ENCODE peak calls at places on chromosomes 6 and 20, in eight cellular contexts. N is activated CD8-positive, alpha-beta T cell treated with anti-CD3 and anti-CD28 coated beads, Interleukin-2, amount 10 ng/mL, durations not matched to agents 7 days and 5 days; T is heart right ventricle; K is esophagus mucosa; X is left ventricle myocardium superior; Q is foreskin keratinocyte; H is Right ventricle myocardium superior; D is SK-N-SH treated with all-trans-retinoic acid at 6 μM for 48 hours. E is an unnamed sample.

GRCh38 chr6:4192173-4192572 is 56.8 kb upstream of the ECI2 start:
- ATAC-seq in N (no peak), T (no peak), K (no peak), X (no peak), Q (no peak), H (no peak), D (no peak), E (no peak)

GRCh38 chr6:131885237-131885636 is 65.9 kb downstream of the CCN2 start:
- ATAC-seq in N (no peak), T (no peak), K (no peak), X (no peak), Q (no peak), H (no peak), D (no peak), E (no peak)

GRCh38 chr20:41532935-41533334 is 85.2 kb downstream of the CHD6 start:
- ATAC-seq in N (no peak), T (no peak), K (no peak), X (no peak), Q (no peak), H (peak), D (no peak), E (no peak)

GRCh38 chr6:7124631-7125030 is 16.9 kb downstream of the RREB1 start:
- ATAC-seq in N (no peak), T (no peak), K (peak), X (peak), Q (peak), H (peak), D (no peak), E (no peak)

GRCh38 chr6:31308845-31309175 is 36.9 kb upstream of the HLA-C start:
- ATAC-seq in N (no peak), T (no peak), K (no peak), X (no peak), Q (no peak), H (no peak), D (no peak), E (no peak)

GRCh38 chr6:149452062-149452939 is 32.5 kb downstream of the ZC3H12D start:
- ATAC-seq in N (no peak), T (no peak), K (no peak), X (no peak), Q (no peak), H (no peak), D (no peak), E (no peak)

GRCh38 chr6:157951828-157952227 is 29.8 kb upstream of the SYNJ2 start:
- ATAC-seq in N (no peak), T (no peak), K (no peak), X (no peak), Q (no peak), H (no peak), D (no peak), E (no peak)

GRCh38 chr20:35007891-35008290 is 52.2 kb downstream of the MYH7B start:
- ATAC-seq in N (no peak), T (no peak), K (no peak), X (no peak), Q (no peak), H (no peak), D (no peak), E (no peak)

GRCh38 chr6:139474145-139475108 is 100.0 kb upstream of the CITED2 start:
- ATAC-seq in N (no peak), T (no peak), K (no peak), X (peak), Q (no peak), H (peak), D (peak), E (no peak)

GRCh38 chr20:19901226-19901625 is 115.9 kb upstream of the NAA20 start:
- ATAC-seq in N (no peak), T (no peak), K (peak), X (no peak), Q (peak), H (peak), D (no peak), E (no peak)

GRCh38 chr20:29408034-29408695 is 1849.3 kb upstream of the DEFB115 start:
- ATAC-seq in N (no peak), T (no peak), K (peak), X (no peak), Q (no peak), H (no peak), D (peak), E (no peak)

GRCh38 chr6:32752580-32752979 is 10.8 kb downstream of the HLA-DQB2 start:
- ATAC-seq in N (no peak), T (no peak), K (peak), X (no peak), Q (no peak), H (no peak), D (no peak), E (no peak)

GRCh38 chr20:58598271-58599015 is 52.6 kb upstream of the STX16 start:
- ATAC-seq in N (no peak), T (peak), K (no peak), X (peak), Q (no peak), H (peak), D (peak), E (no peak)

GRCh38 chr6:41100871-41101287 is 28.1 kb downstream of the NFYA start:
- ATAC-seq in N (no peak), T (peak), K (no peak), X (no peak), Q (no peak), H (no peak), D (no peak), E (no peak)

GRCh38 chr6:72551470-72551869 is 70.4 kb upstream of the KCNQ5 start:
- ATAC-seq in N (no peak), T (no peak), K (no peak), X (no peak), Q (no peak), H (no peak), D (no peak), E (no peak)

GRCh38 chr6:3046295-3046694 is 22.0 kb upstream of the RIPK1 start:
- ATAC-seq in N (no peak), T (no peak), K (no peak), X (no peak), Q (no peak), H (no peak), D (no peak), E (no peak)

GRCh38 chr6:106628658-106629102 is 618 bp downstream of the RTN4IP1 start:
- ATAC-seq in N (peak), T (peak), K (peak), X (peak), Q (no peak), H (peak), D (peak), E (no peak)

GRCh38 chr6:144647971-144648651 is 363.0 kb downstream of the UTRN start:
- ATAC-seq in N (no peak), T (no peak), K (no peak), X (no peak), Q (no peak), H (no peak), D (no peak), E (no peak)

GRCh38 chr20:49097159-49097558 is 51.0 kb downstream of the CSE1L start:
- ATAC-seq in N (no peak), T (no peak), K (no peak), X (no peak), Q (no peak), H (no peak), D (no peak), E (no peak)

GRCh38 chr6:116036885-116037284 is 23.8 kb downstream of the FRK start:
- ATAC-seq in N (no peak), T (no peak), K (peak), X (no peak), Q (peak), H (no peak), D (no peak), E (no peak)

GRCh38 chr6:41040101-41040910 is 1.3 kb upstream of the UNC5CL start:
- ATAC-seq in N (no peak), T (no peak), K (peak), X (peak), Q (peak), H (no peak), D (peak), E (no peak)

GRCh38 chr6:119757467-119757866 is 407.9 kb upstream of the MAN1A1 start:
- ATAC-seq in N (no peak), T (no peak), K (no peak), X (no peak), Q (peak), H (no peak), D (no peak), E (peak)

GRCh38 chr6:116292553-116292952 is 12.8 kb upstream of the TSPYL1 start:
- ATAC-seq in N (no peak), T (no peak), K (no peak), X (no peak), Q (no peak), H (no peak), D (no peak), E (no peak)

GRCh38 chr6:87257046-87257445 is 65.3 kb upstream of the SMIM8 start:
- ATAC-seq in N (no peak), T (no peak), K (no peak), X (no peak), Q (no peak), H (no peak), D (no peak), E (no peak)

GRCh38 chr6:16179970-16180431 is 51.1 kb downstream of the MYLIP start:
- ATAC-seq in N (peak), T (no peak), K (no peak), X (no peak), Q (no peak), H (no peak), D (no peak), E (peak)

GRCh38 chr20:1494436-1494835 is 3.2 kb upstream of the SIRPB2 start:
- ATAC-seq in N (no peak), T (no peak), K (no peak), X (no peak), Q (no peak), H (no peak), D (no peak), E (no peak)

GRCh38 chr6:74467533-74468215 is 738.2 kb downstream of the COL12A1 start:
- ATAC-seq in N (no peak), T (no peak), K (no peak), X (no peak), Q (no peak), H (no peak), D (no peak), E (no peak)

GRCh38 chr6:11592289-11592906 is 54.8 kb downstream of the TMEM170B start:
- ATAC-seq in N (no peak), T (no peak), K (no peak), X (peak), Q (no peak), H (peak), D (no peak), E (no peak)

GRCh38 chr6:56386717-56387116 is 139.3 kb upstream of the COL21A1 start:
- ATAC-seq in N (no peak), T (no peak), K (no peak), X (no peak), Q (no peak), H (no peak), D (no peak), E (no peak)

GRCh38 chr6:90241229-90241873 is 55.3 kb downstream of the BACH2 start:
- ATAC-seq in N (peak), T (peak), K (no peak), X (peak), Q (no peak), H (no peak), D (no peak), E (no peak)

E was measured in stimulated activated memory B cell treated with anti-CD40 and anti-IgM and Interleukin-4, amounts not matched to agents 10 μg/mL and 1 μg/mL and 100 μg/mL, for 72 hours.